ENCODE peak calls at places on chromosomes 5 and 9, in four cellular contexts. One of them, this sample, is unnamed.

GRCh38 chr9:7139886-7140285 is 382.1 kb downstream of the KDM4C start:
- DNase-seq in breast epithelium: no peak
- DNase-seq in left lung: no peak
- DNase-seq in keratinocyte: no peak
- DNase-seq in this sample: no peak

GRCh38 chr9:121566401-121567141 is 66.9 kb upstream of the GGTA1 start:
- DNase-seq in breast epithelium: no peak
- DNase-seq in left lung: no peak
- DNase-seq in keratinocyte: no peak
- DNase-seq in this sample: no peak

GRCh38 chr9:120698766-120699165 is 15.5 kb downstream of the MEGF9 start:
- DNase-seq in left lung: no peak
- DNase-seq in keratinocyte: no peak
- DNase-seq in breast epithelium: no peak
- DNase-seq in this sample: no peak

GRCh38 chr9:107759823-107760166 is 270.2 kb upstream of the KLF4 start:
- DNase-seq in breast epithelium: no peak
- DNase-seq in left lung: no peak
- DNase-seq in keratinocyte: no peak
- DNase-seq in this sample: no peak

GRCh38 chr5:40486437-40487270 is 193.1 kb upstream of the PTGER4 start:
- DNase-seq in keratinocyte: no peak
- DNase-seq in breast epithelium: no peak
- DNase-seq in left lung: peak; percentile 52
- DNase-seq in this sample: peak; percentile 13

GRCh38 chr5:5512496-5512895 is 90.0 kb downstream of the ICE1 start:
- DNase-seq in keratinocyte: no peak
- DNase-seq in left lung: no peak
- DNase-seq in breast epithelium: no peak
- DNase-seq in this sample: no peak

GRCh38 chr5:83097582-83098265 is 20.4 kb downstream of the XRCC4 start:
- DNase-seq in keratinocyte: no peak
- DNase-seq in breast epithelium: no peak
- DNase-seq in left lung: no peak
- DNase-seq in this sample: no peak

GRCh38 chr9:134494905-134495304 is 146.7 kb upstream of the COL5A1 start:
- DNase-seq in breast epithelium: no peak
- DNase-seq in keratinocyte: no peak
- DNase-seq in left lung: no peak
- DNase-seq in this sample: no peak

GRCh38 chr9:27528278-27528885 is 1.2 kb downstream of the MOB3B start:
- DNase-seq in left lung: peak; percentile 88
- DNase-seq in breast epithelium: peak; percentile 71
- DNase-seq in keratinocyte: no peak
- DNase-seq in this sample: peak; percentile 59

GRCh38 chr9:136419092-136419420 is 8.6 kb downstream of the PMPCA start:
- DNase-seq in breast epithelium: no peak
- DNase-seq in left lung: no peak
- DNase-seq in keratinocyte: no peak
- DNase-seq in this sample: no peak

GRCh38 chr9:21782207-21782606 is 20.2 kb upstream of the MTAP start:
- DNase-seq in keratinocyte: no peak
- DNase-seq in left lung: no peak
- DNase-seq in breast epithelium: no peak
- DNase-seq in this sample: peak; percentile 46

GRCh38 chr5:132526290-132526973 is 16.9 kb downstream of the IL5 start:
- DNase-seq in breast epithelium: no peak
- DNase-seq in keratinocyte: no peak
- DNase-seq in left lung: no peak
- DNase-seq in this sample: peak; percentile 83

GRCh38 chr5:109455598-109456096 is 45.9 kb upstream of the PJA2 start:
- DNase-seq in breast epithelium: no peak
- DNase-seq in keratinocyte: peak; percentile 92
- DNase-seq in left lung: peak; percentile 48
- DNase-seq in this sample: peak; percentile 71

GRCh38 chr5:139248826-139249453 is 44.6 kb upstream of the MATR3 start:
- DNase-seq in left lung: no peak
- DNase-seq in breast epithelium: no peak
- DNase-seq in keratinocyte: no peak
- DNase-seq in this sample: no peak

GRCh38 chr5:167049043-167049663 is 1242.3 kb upstream of the WWC1 start:
- DNase-seq in keratinocyte: peak; percentile 2
- DNase-seq in left lung: no peak
- DNase-seq in breast epithelium: no peak
- DNase-seq in this sample: peak; percentile 60

GRCh38 chr5:148224131-148224742 is 14.1 kb upstream of the MARCOL start:
- DNase-seq in keratinocyte: peak; percentile 62
- DNase-seq in breast epithelium: no peak
- DNase-seq in left lung: no peak
- DNase-seq in this sample: no peak

GRCh38 chr9:16461231-16461840 is 409.1 kb downstream of the BNC2 start:
- DNase-seq in breast epithelium: no peak
- DNase-seq in left lung: no peak
- DNase-seq in keratinocyte: no peak
- DNase-seq in this sample: no peak

GRCh38 chr5:16776611-16777251 is 159.4 kb downstream of the MYO10 start:
- DNase-seq in left lung: no peak
- DNase-seq in breast epithelium: peak; percentile 65
- DNase-seq in keratinocyte: no peak
- DNase-seq in this sample: no peak

GRCh38 chr9:89007568-89007967 is 16.3 kb downstream of the S1PR3 start:
- DNase-seq in keratinocyte: no peak
- DNase-seq in breast epithelium: no peak
- DNase-seq in left lung: no peak
- DNase-seq in this sample: no peak

GRCh38 chr9:32703635-32704034 is 68.2 kb upstream of the TAF1L start:
- DNase-seq in left lung: no peak
- DNase-seq in breast epithelium: no peak
- DNase-seq in keratinocyte: no peak
- DNase-seq in this sample: no peak

GRCh38 chr9:35726876-35727438 is 5.0 kb downstream of the TLN1 start:
- DNase-seq in breast epithelium: no peak
- DNase-seq in keratinocyte: no peak
- DNase-seq in left lung: no peak
- DNase-seq in this sample: no peak

GRCh38 chr5:130110333-130110732 is 206.1 kb downstream of the CHSY3 start:
- DNase-seq in keratinocyte: no peak
- DNase-seq in breast epithelium: no peak
- DNase-seq in left lung: no peak
- DNase-seq in this sample: no peak

GRCh38 chr9:129250786-129251185 is 72.7 kb upstream of the IER5L start:
- DNase-seq in keratinocyte: no peak
- DNase-seq in left lung: no peak
- DNase-seq in breast epithelium: no peak
- DNase-seq in this sample: no peak

GRCh38 chr9:18753904-18754303 is 279.1 kb downstream of the SAXO1 start:
- DNase-seq in keratinocyte: no peak
- DNase-seq in left lung: no peak
- DNase-seq in breast epithelium: no peak
- DNase-seq in this sample: no peak

DNA sequence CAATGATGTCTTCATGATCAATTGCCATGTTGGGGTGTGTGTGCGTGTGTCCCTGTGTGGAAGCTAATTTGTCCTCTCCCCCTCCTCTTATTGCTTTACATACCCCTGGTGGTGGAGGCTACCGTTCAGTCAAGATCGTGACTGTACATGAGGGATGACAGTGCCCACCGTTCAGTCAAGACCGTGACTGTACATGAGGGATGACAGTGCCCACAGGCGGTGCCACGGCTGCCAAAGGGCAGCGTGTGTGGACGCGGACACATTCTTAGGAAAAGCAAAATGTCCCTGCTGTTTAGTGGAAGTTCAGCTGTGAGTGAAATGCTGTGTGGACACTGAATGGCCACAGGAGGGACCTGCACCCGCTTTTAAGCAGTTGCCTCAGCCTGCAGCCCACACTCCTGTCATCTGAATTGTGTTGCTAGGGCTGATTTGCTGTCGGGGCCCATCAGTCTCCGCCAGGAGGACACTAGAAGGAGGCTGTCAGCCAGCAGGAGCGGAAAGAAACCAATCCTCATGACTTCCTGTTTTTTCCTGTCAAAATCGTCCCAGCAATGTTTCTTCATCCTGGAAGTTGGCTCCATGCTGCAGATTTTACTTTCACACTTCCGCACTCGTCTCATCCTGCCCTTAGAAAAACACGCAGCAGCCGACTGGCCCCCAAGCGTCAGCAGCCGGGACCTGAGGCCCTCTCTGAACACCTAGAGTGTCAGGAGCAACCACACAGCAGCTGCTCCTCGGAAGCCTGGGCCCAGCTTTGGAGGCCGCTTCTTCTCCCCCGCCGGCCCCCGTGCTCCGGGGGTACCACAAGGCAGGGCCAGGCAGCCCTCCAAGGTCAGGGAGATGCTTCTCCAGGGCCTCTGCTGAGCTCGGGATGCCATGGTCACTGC is 9.1 kb downstream of the OR2V1 start:
- DNase-seq in left lung: no peak
- DNase-seq in breast epithelium: no peak
- DNase-seq in keratinocyte: no peak
- DNase-seq in this sample: no peak
- TF ChIP-seq CTCF in left lung: no peak
- TF ChIP-seq CTCF in breast epithelium: no peak
- TF ChIP-seq CTCF in keratinocyte: no peak
- TF ChIP-seq CTCF in this sample: no peak

DNA sequence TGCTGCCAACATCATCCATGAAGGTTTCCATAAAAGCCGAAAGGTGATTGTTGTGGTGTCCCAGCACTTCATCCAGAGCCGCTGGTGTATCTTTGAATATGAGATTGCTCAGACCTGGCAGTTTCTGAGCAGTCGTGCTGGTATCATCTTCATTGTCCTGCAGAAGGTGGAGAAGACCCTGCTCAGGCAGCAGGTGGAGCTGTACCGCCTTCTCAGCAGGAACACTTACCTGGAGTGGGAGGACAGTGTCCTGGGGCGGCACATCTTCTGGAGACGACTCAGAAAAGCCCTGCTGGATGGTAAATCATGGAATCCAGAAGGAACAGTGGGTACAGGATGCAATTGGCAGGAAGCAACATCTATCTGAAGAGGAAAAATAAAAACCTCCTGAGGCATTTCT is 10.1 kb downstream of the TLR4 start:
- DNase-seq in keratinocyte: no peak
- DNase-seq in left lung: no peak
- DNase-seq in breast epithelium: no peak
- DNase-seq in this sample: no peak
- TF ChIP-seq CTCF in keratinocyte: no peak
- TF ChIP-seq CTCF in left lung: no peak
- TF ChIP-seq CTCF in breast epithelium: no peak
- TF ChIP-seq CTCF in this sample: no peak

DNA sequence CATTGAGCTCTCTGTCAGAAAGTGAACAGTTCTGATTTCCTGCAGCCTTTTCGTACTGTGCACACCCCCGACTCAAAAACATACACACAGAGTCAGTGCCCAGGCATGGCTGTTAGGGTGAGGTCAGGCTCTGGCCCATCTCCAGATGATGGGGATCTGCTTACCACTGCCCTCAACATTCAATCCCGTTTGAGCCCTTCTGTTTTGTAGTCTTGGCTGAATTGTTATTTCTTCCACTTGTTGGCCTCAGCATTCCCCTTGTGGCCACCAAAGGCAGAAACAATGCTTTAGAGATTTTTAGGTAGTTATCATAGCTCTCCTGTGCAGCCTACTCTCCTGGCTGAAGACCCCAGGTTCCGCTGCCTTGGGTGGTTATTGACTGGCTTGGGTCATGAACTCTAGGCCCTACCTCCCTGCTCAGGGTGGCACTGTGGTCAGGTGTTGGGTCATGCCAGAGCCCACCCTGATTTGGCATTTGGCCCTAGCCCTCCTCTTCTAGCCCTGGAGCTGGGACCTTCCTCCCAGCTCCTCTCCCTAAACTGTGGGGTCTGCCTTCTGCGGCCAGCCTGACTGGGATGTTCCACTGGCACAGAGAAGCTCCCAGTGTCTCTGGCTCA is 7.8 kb upstream of the MYOZ3 start:
- DNase-seq in keratinocyte: no peak
- DNase-seq in breast epithelium: no peak
- DNase-seq in left lung: peak; percentile 2
- DNase-seq in this sample: no peak
- TF ChIP-seq CTCF in keratinocyte: peak; percentile 18
- TF ChIP-seq CTCF in breast epithelium: no peak
- TF ChIP-seq CTCF in left lung: no peak
- TF ChIP-seq CTCF in this sample: no peak

DNA sequence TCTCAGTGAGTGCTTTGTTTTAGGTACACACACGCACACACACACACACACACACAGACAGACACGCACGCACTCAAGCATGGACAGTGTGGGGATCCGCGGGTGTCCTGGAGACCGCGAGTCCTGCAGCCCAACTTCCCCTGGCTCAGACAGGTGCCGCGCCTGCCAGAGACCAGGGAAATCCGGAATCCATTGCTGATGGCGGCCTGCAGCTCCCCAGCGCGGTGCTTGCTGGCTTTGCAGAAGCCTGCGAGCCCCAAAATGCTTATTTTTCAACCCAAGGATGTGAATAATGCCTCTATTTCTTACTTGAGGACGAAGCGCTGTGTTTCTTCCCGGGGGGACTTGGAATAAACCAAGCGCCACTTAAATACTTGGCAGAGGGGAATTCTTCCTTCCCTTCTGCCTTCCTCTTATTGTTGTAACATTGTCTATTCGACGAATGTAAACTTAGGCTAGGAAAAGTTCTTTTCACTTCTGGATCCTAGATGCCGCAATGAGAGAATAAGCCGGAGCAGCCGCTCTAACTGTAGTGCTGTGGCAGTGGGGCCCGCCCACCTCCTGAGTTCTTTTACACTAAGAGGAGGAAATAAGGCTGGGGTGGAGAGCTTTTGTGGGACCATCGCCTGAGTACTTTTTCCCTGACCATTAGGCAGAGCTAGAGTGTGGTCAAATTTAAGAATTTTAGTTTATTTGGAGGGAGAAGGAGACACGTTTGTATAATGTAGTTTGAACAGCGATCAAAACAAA is 804 bp downstream of the ITGA2 start:
- DNase-seq in breast epithelium: no peak
- DNase-seq in keratinocyte: no peak
- DNase-seq in left lung: peak; percentile 46
- DNase-seq in this sample: peak; percentile 46
- TF ChIP-seq CTCF in breast epithelium: peak; percentile 10
- TF ChIP-seq CTCF in keratinocyte: peak; percentile 41
- TF ChIP-seq CTCF in left lung: no peak
- TF ChIP-seq CTCF in this sample: no peak

DNA sequence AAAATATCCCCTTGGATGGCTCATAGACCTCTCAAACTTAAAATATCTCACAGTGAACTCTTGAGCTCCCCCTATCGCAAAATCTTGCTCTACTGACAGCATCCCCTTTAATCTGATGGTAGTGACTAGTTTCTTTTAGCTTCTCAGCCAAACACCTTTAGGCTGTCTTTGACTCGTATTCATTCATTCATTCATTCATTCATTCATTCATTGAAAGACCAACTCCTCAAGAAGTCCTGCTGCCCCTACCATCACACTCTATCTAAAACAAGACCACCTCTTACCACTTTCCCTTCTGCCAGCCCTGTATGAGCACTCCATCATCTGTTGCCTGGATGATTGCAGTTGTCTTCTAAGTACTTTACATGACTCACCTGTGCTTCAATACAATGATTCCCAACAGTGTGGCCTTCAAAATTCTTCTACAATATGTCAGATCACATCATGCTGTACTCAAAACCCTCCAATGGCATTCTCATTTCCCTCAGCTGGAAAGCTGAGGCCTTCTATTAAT is 46.8 kb downstream of the ITGA2 start:
- DNase-seq in keratinocyte: peak; percentile 88
- DNase-seq in breast epithelium: no peak
- DNase-seq in left lung: no peak
- DNase-seq in this sample: peak; percentile 38
- TF ChIP-seq CTCF in keratinocyte: peak; percentile 46
- TF ChIP-seq CTCF in breast epithelium: no peak
- TF ChIP-seq CTCF in left lung: no peak
- TF ChIP-seq CTCF in this sample: peak; percentile 62

This sample was measured in Calu3.